ENCODE peak calls at places on chromosomes 7 and 10, in five cellular contexts. W is body of pancreas, L is lower leg skin, E is colonic mucosa, P is fibroblast of villous mesenchyme. Z is an unnamed sample.

GRCh38 chr7:151406051-151406875 is 3.6 kb downstream of the WDR86 start:
- DNase-seq in L (no peak), W (no peak), E (no peak), P (no peak), Z (peak)

GRCh38 chr7:107111196-107111595 is 57.6 kb upstream of the HBP1 start:
- DNase-seq in L (no peak), E (no peak), P (no peak), W (no peak), Z (no peak)

GRCh38 chr7:30869794-30870491 is 41.7 kb upstream of the AQP1 start:
- DNase-seq in W (no peak), L (no peak), E (no peak), P (no peak), Z (no peak)

GRCh38 chr10:4470231-4470840 is 355.7 kb upstream of the AKR1E2 start:
- DNase-seq in P (peak), L (no peak), E (no peak), W (no peak), Z (no peak)

GRCh38 chr7:2354173-2355078 is at the start of gene EIF3B:
- DNase-seq in L (peak), E (peak), P (peak), W (peak), Z (peak)

GRCh38 chr7:139471740-139472353 is 11.6 kb downstream of the KLRG2 start:
- DNase-seq in W (no peak), E (no peak), L (no peak), P (peak), Z (no peak)

GRCh38 chr10:45470098-45471012 is 96.3 kb downstream of the ALOX5 start:
- DNase-seq in P (peak), W (no peak), E (no peak), L (no peak), Z (no peak)

GRCh38 chr7:3063016-3063753 is 19.5 kb upstream of the CARD11 start:
- DNase-seq in E (no peak), P (no peak), W (no peak), L (no peak), Z (no peak)

GRCh38 chr10:4514445-4515108 is 311.4 kb upstream of the AKR1E2 start:
- DNase-seq in E (peak), L (peak), P (peak), W (peak), Z (peak)

GRCh38 chr10:74677951-74678350 is 148.4 kb upstream of the KAT6B start:
- DNase-seq in W (no peak), P (no peak), L (no peak), E (no peak), Z (no peak)

GRCh38 chr10:113142601-113143000 is 192.6 kb downstream of the TCF7L2 start:
- DNase-seq in P (no peak), L (no peak), E (no peak), W (no peak), Z (no peak)

GRCh38 chr7:138975343-138976104 is 5.7 kb downstream of the KIAA1549 start:
- DNase-seq in E (no peak), P (no peak), W (no peak), L (peak), Z (no peak)

GRCh38 chr7:69654381-69654780 is 56.1 kb downstream of the AUTS2 start:
- DNase-seq in E (peak), P (peak), L (no peak), W (peak), Z (no peak)

GRCh38 chr7:110973566-110973965 is 117.4 kb upstream of the LRRN3 start:
- DNase-seq in E (no peak), L (no peak), P (no peak), W (no peak), Z (no peak)

GRCh38 chr7:157158400-157158799 is 19.7 kb downstream of the UBE3C start:
- DNase-seq in E (no peak), P (no peak), W (no peak), L (no peak), Z (no peak)

GRCh38 chr7:7550663-7551062 is 15.0 kb upstream of the COL28A1 start:
- DNase-seq in P (no peak), L (no peak), E (no peak), W (no peak), Z (no peak)

GRCh38 chr7:133560900-133561299 is 308.0 kb downstream of the EXOC4 start:
- DNase-seq in W (no peak), E (no peak), L (no peak), P (no peak), Z (no peak)

GRCh38 chr7:99929730-99930053 is 272 bp upstream of the GJC3 start:
- DNase-seq in E (no peak), W (no peak), L (no peak), P (no peak), Z (no peak)
- TF ChIP-seq CTCF in E (no peak), W (no peak), L (no peak), P (no peak), Z (no peak)

GRCh38 chr10:78248651-78249464 is 215.2 kb downstream of the RPS24 start:
- DNase-seq in E (peak), W (peak), P (peak), L (no peak), Z (no peak)
- H3K4me3 ChIP-seq in E (no peak), W (no peak), P (no peak), L (no peak), Z (no peak)

DNA sequence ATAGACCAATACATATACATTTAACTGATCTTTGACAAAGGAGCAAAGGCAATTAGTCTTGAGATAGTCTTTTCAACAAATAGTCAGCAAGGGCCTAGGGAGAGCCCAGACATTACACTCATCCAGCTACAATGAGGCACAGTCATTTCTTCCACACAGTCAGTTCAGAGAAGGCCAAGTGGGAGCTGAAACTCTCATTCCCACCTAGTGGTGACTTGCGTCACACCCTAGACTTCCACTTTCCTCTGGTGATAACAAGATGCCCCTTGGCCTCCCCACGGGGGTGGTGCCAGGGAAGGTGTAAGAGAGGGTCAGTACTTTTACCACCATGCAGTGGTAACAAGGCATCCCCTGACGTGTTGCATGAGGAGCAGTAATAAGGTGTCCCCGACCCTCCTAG is 8.0 kb downstream of the FRMPD2 start:
- DNase-seq in E (no peak), P (no peak), L (peak), W (no peak), Z (no peak)
- TF ChIP-seq CTCF in E (no peak), P (no peak), L (no peak), W (no peak), Z (no peak)

GRCh38 chr10:102435529-102436233 is 3.3 kb upstream of the CUEDC2 start:
- DNase-seq in P (no peak), E (no peak), L (no peak), W (no peak), Z (no peak)
- H3K4me3 ChIP-seq in P (peak), E (no peak), L (no peak), W (no peak), Z (peak)

GRCh38 chr7:90413185-90413528 is 9.9 kb downstream of the CLDN12 start:
- DNase-seq in E (no peak), L (no peak), W (no peak), P (no peak), Z (no peak)
- TF ChIP-seq CTCF in E (no peak), L (no peak), W (no peak), P (no peak), Z (no peak)

DNA sequence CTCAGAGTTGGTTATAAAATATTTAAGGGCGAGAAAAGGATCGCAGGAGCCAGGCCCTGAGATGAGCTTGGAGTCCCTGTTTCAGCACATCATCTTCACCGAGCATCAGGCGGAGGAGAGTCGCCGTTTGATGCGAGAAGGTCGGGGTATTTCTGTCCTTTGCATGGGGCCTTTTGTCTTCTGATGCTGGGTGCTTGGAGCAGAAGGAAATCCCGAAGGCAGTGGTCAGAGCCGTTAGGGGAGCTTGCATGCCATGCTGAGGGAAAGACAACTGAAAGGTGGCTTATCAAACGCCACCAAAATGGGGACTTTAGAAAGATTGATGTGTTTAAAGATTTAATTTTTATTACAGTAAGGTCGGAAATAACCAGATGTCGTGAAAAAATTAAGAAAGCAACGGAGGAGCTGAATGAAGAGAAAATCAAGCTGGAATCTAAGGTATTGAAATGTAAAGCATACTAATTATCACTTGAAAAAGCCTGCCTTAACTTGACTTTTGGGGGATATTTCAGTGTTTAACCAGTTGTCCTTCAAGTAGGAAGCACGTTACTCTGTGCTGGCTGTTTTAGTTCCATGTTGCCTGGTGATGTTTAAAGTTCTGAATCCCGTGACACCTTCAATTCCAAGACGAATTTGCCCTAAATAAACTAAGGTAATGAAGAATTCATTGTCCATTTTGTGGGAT is 845 bp downstream of the CCDC172 start:
- DNase-seq in E (no peak), P (no peak), L (no peak), W (no peak), Z (no peak)
- H3K4me3 ChIP-seq in E (no peak), P (no peak), L (no peak), W (no peak), Z (no peak)

DNA sequence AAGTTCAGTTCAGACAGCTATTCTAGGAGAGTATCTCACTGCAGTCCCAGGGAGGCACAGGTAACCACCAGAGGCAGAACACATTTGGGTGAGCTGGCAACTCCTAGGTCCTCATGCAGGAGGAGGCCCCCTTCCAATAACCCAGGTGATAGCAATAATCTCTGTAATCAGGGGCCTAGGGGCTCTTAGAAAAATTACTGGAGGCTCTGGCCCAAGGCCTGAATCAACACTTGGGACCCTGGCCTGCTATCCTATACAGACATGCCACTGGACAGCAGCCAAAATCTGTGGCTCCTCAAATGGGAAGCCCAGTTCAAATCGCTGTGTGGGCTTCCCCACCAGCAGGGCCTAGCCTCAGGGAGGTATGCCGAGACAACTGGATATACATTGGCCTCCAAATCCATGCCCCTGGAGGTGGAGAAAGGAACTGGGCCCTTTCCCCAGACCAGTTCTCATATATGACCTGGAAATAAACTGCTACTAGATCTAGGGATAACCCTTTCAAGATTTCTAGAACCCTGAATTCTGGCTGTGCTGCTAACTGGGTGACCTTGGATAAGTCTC is 1.6 kb downstream of the AVPI1 start:
- DNase-seq in L (no peak), E (peak), P (peak), W (peak), Z (no peak)
- TF ChIP-seq CTCF in L (no peak), E (no peak), P (peak), W (peak), Z (no peak)

DNA sequence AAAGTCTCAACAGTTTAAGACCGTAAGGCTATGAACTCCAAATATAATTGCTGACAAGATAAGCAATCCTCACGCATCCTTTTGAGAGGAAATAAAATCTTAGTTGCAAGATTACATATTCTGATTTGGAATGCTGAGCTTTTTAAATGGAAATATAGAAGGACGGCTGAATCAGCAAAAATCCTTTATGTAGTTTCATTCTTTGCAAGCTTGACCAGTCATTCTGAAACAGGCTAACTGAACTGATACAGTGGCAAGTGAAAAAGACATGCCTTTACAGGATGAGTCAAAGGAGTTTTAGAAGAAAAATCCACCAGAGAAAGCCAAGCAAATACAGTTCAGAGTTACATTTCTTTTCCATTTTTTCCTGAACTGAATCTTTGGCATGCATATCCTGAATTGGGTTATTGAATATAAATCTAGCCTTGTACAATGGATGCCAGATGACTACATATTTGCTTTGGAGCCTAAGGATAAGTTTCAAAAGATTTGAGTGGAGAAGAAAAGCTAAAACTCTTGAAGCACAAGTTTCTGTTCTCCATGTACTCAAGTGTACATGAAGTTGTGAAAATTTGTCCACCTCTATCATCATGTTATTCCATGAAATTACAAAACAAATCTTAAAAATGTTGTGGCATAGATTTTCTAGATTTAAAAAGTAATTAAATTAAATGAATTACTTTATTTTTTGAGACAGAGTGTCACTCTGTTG is 4.4 kb downstream of the VIM start:
- DNase-seq in L (no peak), P (no peak), W (no peak), E (no peak), Z (no peak)
- H3K4me3 ChIP-seq in L (no peak), P (peak), W (no peak), E (no peak), Z (no peak)

GRCh38 chr10:13219685-13220670 is 14.2 kb downstream of the UCMA start:
- DNase-seq in P (no peak), E (peak), L (peak), W (no peak), Z (no peak)
- TF ChIP-seq CTCF in P (peak), E (no peak), L (no peak), W (no peak), Z (peak)

DNA sequence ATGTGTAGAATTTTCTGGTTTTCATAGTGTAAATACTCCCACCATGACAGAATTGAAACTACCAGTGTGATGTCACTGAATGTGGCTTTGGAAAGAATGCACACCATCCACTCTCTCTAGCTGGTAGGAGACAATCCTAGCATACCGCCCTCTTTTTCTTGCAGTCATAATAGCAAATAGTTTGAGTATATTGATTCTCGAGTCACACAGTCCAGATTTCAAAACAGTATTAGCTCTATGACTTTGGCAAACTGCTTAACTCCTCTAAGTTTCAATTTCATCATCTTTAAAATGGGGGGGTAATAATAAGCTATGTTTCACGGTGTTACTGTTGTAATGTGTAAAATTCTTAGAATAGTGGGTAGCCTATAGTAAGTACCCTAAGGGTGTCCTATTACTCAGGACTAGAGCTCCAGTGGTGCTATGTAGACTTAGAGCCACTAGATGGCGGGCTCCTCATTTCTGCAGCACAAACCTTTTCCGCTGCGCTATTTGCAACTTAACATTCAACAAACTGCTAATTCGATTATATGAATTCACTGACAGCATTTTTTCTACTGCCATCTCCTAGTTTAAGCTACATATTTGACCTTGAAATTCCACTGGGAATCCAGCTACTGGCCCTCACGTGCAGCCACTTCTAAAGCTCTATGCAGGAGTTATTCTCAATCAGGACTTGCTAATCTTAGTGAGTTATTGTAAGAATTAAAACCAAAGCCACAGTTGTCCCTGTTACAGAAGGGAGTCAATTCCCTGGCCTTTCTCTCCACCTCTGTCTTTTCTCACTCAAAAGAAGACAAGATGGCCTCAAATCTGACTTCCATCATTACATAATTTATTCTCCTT is 18.7 kb downstream of the TAS2R40 start:
- DNase-seq in P (peak), E (peak), W (peak), L (peak), Z (no peak)
- H3K4me3 ChIP-seq in P (no peak), E (no peak), W (no peak), L (no peak), Z (no peak)